ENCODE peak calls at places on chromosome 19, in seven cellular contexts. V, L, X, J, Q, U and M are unnamed samples.

GRCh38 chr19:13012690-13013608 is 17.7 kb downstream of the NFIX start:
- DNase-seq in X (no peak), L (no peak), Q (peak), V (no peak), U (peak), J (no peak), M (peak)

GRCh38 chr19:57803594-57804325 is 11.0 kb downstream of the ZNF552 start:
- DNase-seq in J (peak), V (no peak), U (no peak), X (peak), Q (peak), L (peak), M (no peak)

GRCh38 chr19:18798384-18799352 is 7.6 kb upstream of the COMP start:
- DNase-seq in Q (no peak), L (peak), V (no peak), X (peak), U (no peak), J (no peak), M (no peak)

GRCh38 chr19:11373166-11373884 is 1.1 kb upstream of the SWSAP1 start:
- DNase-seq in V (no peak), J (peak), L (peak), U (no peak), X (peak), Q (peak), M (no peak)

GRCh38 chr19:1631557-1632100 is 20.8 kb downstream of the TCF3 start:
- DNase-seq in L (no peak), X (no peak), Q (no peak), V (no peak), U (no peak), J (no peak), M (no peak)

GRCh38 chr19:37683520-37683919 is 28.3 kb upstream of the ZFP30 start:
- DNase-seq in U (no peak), X (no peak), J (no peak), Q (no peak), V (no peak), L (no peak), M (no peak)

GRCh38 chr19:58059681-58060080 is 599 bp downstream of the ZNF135 start:
- DNase-seq in V (no peak), U (no peak), X (no peak), Q (no peak), J (no peak), L (no peak), M (no peak)

GRCh38 chr19:1672038-1672768 is 19.8 kb upstream of the TCF3 start:
- DNase-seq in X (no peak), J (no peak), L (peak), V (peak), U (peak), Q (peak), M (no peak)

GRCh38 chr19:49210108-49210900 is 52.7 kb downstream of the TRPM4 start:
- DNase-seq in V (peak), J (no peak), Q (no peak), X (peak), U (no peak), L (peak), M (peak)

GRCh38 chr19:5397804-5398692 is 57.2 kb upstream of the ZNRF4 start:
- DNase-seq in L (peak), J (peak), V (no peak), Q (peak), X (no peak), U (no peak), M (no peak)

GRCh38 chr19:48629599-48630288 is 7.4 kb downstream of the DBP start:
- DNase-seq in J (no peak), U (peak), Q (peak), X (no peak), L (peak), V (no peak), M (no peak)

GRCh38 chr19:48560095-48560530 is 8.1 kb downstream of the SULT2B1 start:
- DNase-seq in U (no peak), V (no peak), X (no peak), J (no peak), L (no peak), Q (no peak), M (no peak)

GRCh38 chr19:13573268-13573667 is 67.0 kb upstream of the CACNA1A start:
- DNase-seq in L (no peak), V (no peak), X (no peak), J (no peak), Q (no peak), U (no peak), M (no peak)

DNA sequence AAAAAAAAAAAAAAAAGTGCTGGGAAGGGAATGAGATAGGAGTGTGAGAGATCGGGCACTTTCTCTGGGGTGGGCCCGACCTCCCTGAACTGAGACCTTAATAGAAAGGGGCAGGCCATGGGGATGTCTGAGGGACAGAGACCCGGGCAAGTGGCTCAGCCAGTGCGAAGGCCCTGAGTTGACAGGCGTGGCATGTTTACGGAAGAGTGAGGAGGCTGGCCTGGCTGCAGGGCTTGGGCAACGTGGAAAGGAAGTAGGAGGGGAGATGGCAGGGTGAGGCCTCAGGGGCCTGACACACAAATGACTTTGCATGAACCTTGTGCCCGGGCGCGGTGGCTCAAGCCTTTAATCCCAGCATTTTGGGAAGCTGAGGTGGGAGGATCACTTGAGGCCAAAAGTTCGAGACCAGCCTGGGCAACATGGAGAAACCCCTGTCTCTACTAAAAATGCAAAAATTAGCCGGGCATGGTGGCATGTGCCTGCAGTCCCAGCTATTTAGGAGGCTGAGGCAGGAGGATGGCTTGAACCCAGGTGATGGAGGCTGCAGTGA is 13.9 kb downstream of the FCHO1 start:
- DNase-seq in Q (no peak), L (no peak), V (peak), J (no peak), U (no peak), X (no peak), M (peak)
- TF ChIP-seq CTCF in Q (no peak), L (no peak), V (no peak), J (no peak), U (no peak), X (no peak), M (no peak)

GRCh38 chr19:32691291-32691951 is at the start of gene NUDT19:
- DNase-seq in J (peak), X (peak), U (peak), L (peak), V (peak), Q (peak), M (peak)
- TF ChIP-seq CTCF in J (no peak), X (no peak), U (no peak), L (no peak), V (no peak), Q (no peak), M (no peak)

DNA sequence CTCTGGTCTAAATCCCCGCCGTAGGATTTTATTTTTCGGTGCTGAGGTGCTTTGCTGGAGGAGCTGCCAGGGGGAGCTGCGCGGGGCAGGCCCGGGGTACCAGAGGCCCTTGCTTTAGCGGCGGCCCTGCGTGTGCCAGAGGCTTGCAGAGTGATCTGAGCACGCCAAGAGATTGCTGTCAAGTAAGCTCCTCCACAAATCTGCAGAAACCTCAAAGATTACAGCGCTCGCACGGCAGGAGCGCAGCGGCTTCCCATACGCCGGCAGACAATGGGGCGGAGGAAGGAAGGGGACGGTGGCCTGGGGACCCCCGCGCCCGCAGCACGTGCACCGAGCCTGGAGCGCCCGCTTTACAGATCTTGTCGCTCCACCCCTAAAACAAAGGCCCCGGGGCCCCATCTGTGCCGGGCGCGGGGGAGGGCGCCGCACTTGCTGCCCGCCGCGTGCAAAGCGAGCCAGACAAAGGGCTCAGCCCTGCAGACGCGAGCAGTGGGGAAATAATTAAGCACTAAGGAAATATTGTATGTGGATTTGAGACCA is 9.1 kb upstream of the C19orf12 start:
- DNase-seq in V (no peak), J (peak), L (peak), Q (peak), X (no peak), U (no peak), M (no peak)
- TF ChIP-seq CTCF in V (no peak), J (no peak), L (no peak), Q (no peak), X (peak), U (no peak), M (no peak)

DNA sequence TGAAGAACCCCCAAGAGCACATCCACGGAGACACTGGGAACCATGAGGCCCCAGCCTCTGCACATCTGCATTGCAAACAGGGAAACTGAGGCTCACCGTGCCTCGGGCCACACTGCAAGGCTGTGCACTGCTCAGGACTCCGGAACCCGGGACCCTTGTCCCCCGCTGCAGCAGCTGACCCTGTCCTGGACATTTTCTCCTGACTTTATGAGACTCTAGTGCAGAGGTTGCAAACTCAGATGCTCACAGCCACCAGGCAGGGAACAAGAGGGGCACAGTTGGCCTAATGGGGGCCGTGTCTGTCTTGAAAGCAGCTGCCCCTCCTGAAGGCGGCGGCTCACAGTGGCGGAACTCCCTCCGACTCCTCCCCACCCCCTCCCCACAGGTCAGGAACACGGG is 16.5 kb upstream of the IGLON5 start:
- DNase-seq in X (no peak), Q (no peak), U (no peak), J (no peak), L (no peak), V (no peak), M (no peak)
- TF ChIP-seq CTCF in X (no peak), Q (no peak), U (no peak), J (no peak), L (no peak), V (no peak), M (no peak)

GRCh38 chr19:39411006-39411831 is 1.2 kb upstream of the PLEKHG2 start:
- DNase-seq in V (no peak), U (peak), J (no peak), X (no peak), Q (peak), L (no peak), M (peak)
- TF ChIP-seq CTCF in V (no peak), U (no peak), J (no peak), X (no peak), Q (no peak), L (no peak), M (no peak)

GRCh38 chr19:35474104-35474503 is 16.2 kb downstream of the KRTDAP start:
- DNase-seq in L (no peak), Q (no peak), U (no peak), V (no peak), J (no peak), X (no peak), M (no peak)
- TF ChIP-seq CTCF in L (no peak), Q (no peak), U (no peak), V (no peak), J (no peak), X (no peak), M (no peak)

GRCh38 chr19:47227347-47228167 is 3.4 kb downstream of the BBC3 start:
- DNase-seq in J (peak), L (peak), U (peak), X (peak), Q (peak), V (peak), M (peak)

GRCh38 chr19:47228168-47228936 is 2.6 kb downstream of the BBC3 start:
- DNase-seq in V (peak), L (no peak), X (peak), Q (no peak), J (no peak), U (peak), M (peak)

GRCh38 chr19:47226426-47227346 is 4.3 kb downstream of the BBC3 start:
- DNase-seq in X (no peak), V (peak), U (peak), L (no peak), J (no peak), Q (peak), M (peak)

GRCh38 chr19:47228937-47229673 is 1.9 kb downstream of the BBC3 start:
- DNase-seq in V (no peak), X (no peak), U (no peak), L (no peak), J (no peak), Q (peak), M (no peak)

DNA sequence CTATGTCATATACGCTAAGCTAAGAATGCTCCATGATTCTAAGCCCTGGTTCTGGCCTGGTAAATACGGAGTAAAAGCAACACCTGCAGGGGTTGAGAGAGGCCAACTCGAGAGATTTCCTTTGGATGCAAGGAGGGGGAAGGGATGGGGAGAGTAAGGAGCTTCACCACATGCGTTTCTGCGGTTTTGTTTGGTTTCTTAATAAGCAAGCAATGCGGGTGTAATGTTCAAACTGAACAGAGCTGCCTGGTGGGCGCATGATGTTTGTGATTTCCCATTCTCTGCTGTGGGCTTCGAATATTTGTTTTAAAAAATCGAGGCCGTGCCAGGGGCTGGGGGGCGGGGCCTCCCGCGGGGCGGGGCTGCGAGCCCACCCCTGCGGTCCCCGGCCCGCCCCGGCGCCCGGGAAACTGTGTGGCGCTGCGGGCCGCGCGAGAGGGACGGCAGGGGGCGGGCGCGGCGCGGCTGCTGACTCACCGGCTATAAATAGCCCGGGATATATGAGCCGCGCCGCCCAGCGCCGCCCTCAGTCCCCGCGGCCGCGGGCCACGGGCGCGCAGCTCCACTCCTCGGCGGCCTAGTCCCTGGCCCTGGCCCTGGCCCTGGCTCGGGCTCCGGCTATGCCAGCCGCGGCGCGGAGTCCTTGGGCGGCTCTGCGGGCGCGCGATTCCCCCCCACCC is 5.1 kb downstream of the BBC3 start:
- DNase-seq in X (peak), L (peak), J (peak), U (peak), Q (peak), V (peak), M (peak)
- TF ChIP-seq CTCF in X (peak), L (no peak), J (peak), U (no peak), Q (no peak), V (peak), M (peak)

GRCh38 chr19:34018546-34018945 is 153.8 kb upstream of the LSM14A start:
- DNase-seq in L (no peak), J (no peak), V (no peak), U (no peak), X (no peak), Q (no peak), M (no peak)
- TF ChIP-seq CTCF in L (no peak), J (no peak), V (no peak), U (no peak), X (no peak), Q (no peak), M (no peak)